ENCODE peak calls at places on chromosomes 12 and 14, in eight cellular contexts. G, O, Q, N, P, T, C and U are unnamed samples.
A peak's percentile ranks its signal among the peaks of the same experiment; 100 is the strongest.

GRCh38 chr14:95497561-95498011 is 18.9 kb downstream of the SYNE3 start:
- DNase-seq in G (no peak), P (no peak), C (no peak), T (no peak), N (no peak), O (no peak), Q (no peak), U (no peak)

GRCh38 chr14:54567634-54568561 is 970 bp downstream of the SAMD4A start:
- DNase-seq in G (peak; percentile 76), N (no peak), C (peak; percentile 8), O (peak; percentile 69), Q (peak; percentile 57), T (peak; percentile 79), P (no peak), U (peak; percentile 35)

GRCh38 chr12:78871566-78871965 is 7.0 kb downstream of the SYT1 start:
- DNase-seq in T (no peak), N (no peak), O (no peak), G (no peak), P (no peak), C (no peak), Q (no peak), U (no peak)

GRCh38 chr12:116037941-116038837 is 239.3 kb downstream of the MED13L start:
- DNase-seq in C (no peak), Q (peak; percentile 56), P (no peak), T (no peak), O (no peak), N (no peak), G (no peak), U (no peak)

GRCh38 chr12:27551172-27551840 is 27.3 kb downstream of the PPFIBP1 start:
- DNase-seq in T (no peak), N (no peak), Q (no peak), C (no peak), O (no peak), P (no peak), G (no peak), U (no peak)

GRCh38 chr14:58815046-58815701 is 177.4 kb downstream of the DACT1 start:
- DNase-seq in G (no peak), P (no peak), Q (no peak), T (no peak), C (no peak), N (no peak), O (no peak), U (no peak)

GRCh38 chr14:36747411-36748184 is 85.9 kb downstream of the PAX9 start:
- DNase-seq in P (no peak), Q (peak; percentile 38), O (no peak), T (no peak), G (no peak), C (no peak), N (no peak), U (no peak)

GRCh38 chr12:76790564-76791552 is 26.9 kb downstream of the ZDHHC17 start:
- DNase-seq in N (no peak), O (no peak), Q (peak; percentile 58), G (peak; percentile 30), P (no peak), C (no peak), T (no peak), U (no peak)

GRCh38 chr12:18358077-18358476 is 96.8 kb downstream of the PIK3C2G start:
- DNase-seq in G (no peak), T (no peak), N (no peak), Q (no peak), O (no peak), P (no peak), C (no peak), U (no peak)

GRCh38 chr12:56336361-56337167 is 2.1 kb upstream of the IL23A start:
- DNase-seq in T (no peak), N (no peak), O (no peak), P (no peak), Q (no peak), G (no peak), C (no peak), U (no peak)

GRCh38 chr12:115433014-115433634 is 749.1 kb upstream of the TBX3 start:
- DNase-seq in O (no peak), G (no peak), P (no peak), N (no peak), T (no peak), Q (no peak), C (no peak), U (no peak)

GRCh38 chr12:31034372-31034771 is 39.3 kb upstream of the DDX11 start:
- DNase-seq in G (no peak), O (no peak), P (no peak), N (no peak), Q (no peak), C (no peak), T (no peak), U (no peak)

GRCh38 chr14:73368621-73369020 is 89.7 kb downstream of the NUMB start:
- DNase-seq in C (no peak), P (no peak), O (no peak), G (no peak), T (no peak), N (no peak), Q (no peak), U (no peak)

GRCh38 chr12:113285679-113286645 is 48.9 kb downstream of the SLC8B1 start:
- DNase-seq in N (no peak), C (no peak), G (no peak), Q (no peak), O (peak; percentile 26), P (no peak), T (no peak), U (no peak)

GRCh38 chr14:37973031-37973908 is 234.4 kb upstream of the SSTR1 start:
- DNase-seq in N (no peak), P (no peak), O (no peak), C (no peak), G (no peak), Q (peak; percentile 8), T (no peak), U (no peak)

GRCh38 chr14:92880851-92881250 is 42.1 kb upstream of the CHGA start:
- DNase-seq in P (no peak), Q (peak; percentile 32), N (no peak), C (peak; percentile 25), O (no peak), G (no peak), T (no peak), U (no peak)

GRCh38 chr14:99687284-99688209 is 3.4 kb downstream of the CYP46A1 start:
- DNase-seq in T (peak; percentile 50), P (no peak), C (no peak), N (no peak), G (no peak), Q (no peak), O (peak; percentile 56), U (peak; percentile 37)

GRCh38 chr14:89861630-89862029 is 92.9 kb downstream of the EFCAB11 start:
- DNase-seq in G (no peak), O (no peak), P (no peak), Q (no peak), N (no peak), C (no peak), T (no peak), U (no peak)

GRCh38 chr12:57173089-57173488 is 25.7 kb upstream of the LRP1-AS start:
- DNase-seq in O (peak; percentile 45), Q (peak; percentile 50), P (no peak), C (no peak), G (no peak), T (no peak), N (no peak), U (peak; percentile 26)

GRCh38 chr14:101077511-101078074 is 174.1 kb upstream of the RTL1 start:
- DNase-seq in T (no peak), N (no peak), G (no peak), C (peak; percentile 89), Q (no peak), O (peak; percentile 81), P (no peak), U (no peak)

GRCh38 chr14:93734086-93734822 is 54.0 kb downstream of the PRIMA1 start:
- DNase-seq in O (peak; percentile 64), Q (peak; percentile 27), N (no peak), G (no peak), C (no peak), T (no peak), P (no peak), U (no peak)